ENCODE peak calls at places on chromosomes 1 and 21, in ten cellular contexts. One of them, this sample, is unnamed.

GRCh38 chr1:153790996-153791855 is 16.0 kb downstream of the SLC27A3 start:
- DNase-seq in endothelial cell: no peak
- DNase-seq in LoVo: no peak
- DNase-seq in transverse colon: peak; percentile 56
- DNase-seq in bronchial epithelial cell: no peak
- DNase-seq in AG08396: peak; percentile 89
- DNase-seq in NCI-H226: peak; percentile 79
- DNase-seq in kidney epithelial cell: no peak
- DNase-seq in GM23248: peak; percentile 91
- DNase-seq in fibroblast of lung: peak; percentile 99
- DNase-seq in this sample: no peak

GRCh38 chr1:43878440-43878839 is 55.2 kb upstream of the ARTN start:
- DNase-seq in endothelial cell: no peak
- DNase-seq in LoVo: no peak
- DNase-seq in transverse colon: no peak
- DNase-seq in bronchial epithelial cell: no peak
- DNase-seq in AG08396: no peak
- DNase-seq in NCI-H226: no peak
- DNase-seq in kidney epithelial cell: no peak
- DNase-seq in GM23248: peak; percentile 35
- DNase-seq in fibroblast of lung: no peak
- DNase-seq in this sample: no peak

GRCh38 chr1:113686891-113687624 is 72.2 kb downstream of the PHTF1 start:
- DNase-seq in endothelial cell: no peak
- DNase-seq in LoVo: no peak
- DNase-seq in transverse colon: no peak
- DNase-seq in bronchial epithelial cell: no peak
- DNase-seq in AG08396: peak; percentile 23
- DNase-seq in NCI-H226: no peak
- DNase-seq in kidney epithelial cell: no peak
- DNase-seq in GM23248: peak; percentile 55
- DNase-seq in fibroblast of lung: peak; percentile 64
- DNase-seq in this sample: no peak

GRCh38 chr1:150233359-150234308 is 2.3 kb downstream of the ANP32E start:
- DNase-seq in endothelial cell: no peak
- DNase-seq in LoVo: peak; percentile 16
- DNase-seq in transverse colon: no peak
- DNase-seq in bronchial epithelial cell: peak; percentile 32
- DNase-seq in AG08396: peak; percentile 17
- DNase-seq in NCI-H226: no peak
- DNase-seq in kidney epithelial cell: no peak
- DNase-seq in GM23248: peak; percentile 62
- DNase-seq in fibroblast of lung: peak; percentile 31
- DNase-seq in this sample: no peak

GRCh38 chr1:197441990-197442389 is 173.9 kb downstream of the CRB1 start:
- DNase-seq in endothelial cell: no peak
- DNase-seq in LoVo: no peak
- DNase-seq in transverse colon: no peak
- DNase-seq in bronchial epithelial cell: peak; percentile 51
- DNase-seq in AG08396: no peak
- DNase-seq in NCI-H226: peak; percentile 89
- DNase-seq in kidney epithelial cell: no peak
- DNase-seq in GM23248: peak; percentile 57
- DNase-seq in fibroblast of lung: peak; percentile 96
- DNase-seq in this sample: peak; percentile 28

GRCh38 chr1:13600762-13601483 is 17.3 kb downstream of the PDPN start:
- DNase-seq in endothelial cell: no peak
- DNase-seq in LoVo: no peak
- DNase-seq in transverse colon: no peak
- DNase-seq in bronchial epithelial cell: peak; percentile 65
- DNase-seq in AG08396: no peak
- DNase-seq in NCI-H226: no peak
- DNase-seq in kidney epithelial cell: no peak
- DNase-seq in GM23248: no peak
- DNase-seq in fibroblast of lung: no peak
- DNase-seq in this sample: no peak

GRCh38 chr1:175278236-175278635 is 85.7 kb upstream of the KIAA0040 start:
- DNase-seq in endothelial cell: no peak
- DNase-seq in LoVo: no peak
- DNase-seq in transverse colon: no peak
- DNase-seq in bronchial epithelial cell: no peak
- DNase-seq in AG08396: no peak
- DNase-seq in NCI-H226: no peak
- DNase-seq in kidney epithelial cell: no peak
- DNase-seq in GM23248: no peak
- DNase-seq in fibroblast of lung: no peak
- DNase-seq in this sample: no peak

GRCh38 chr1:115810609-115811008 is 30.3 kb downstream of the NHLH2 start:
- DNase-seq in endothelial cell: no peak
- DNase-seq in LoVo: no peak
- DNase-seq in transverse colon: no peak
- DNase-seq in bronchial epithelial cell: no peak
- DNase-seq in AG08396: no peak
- DNase-seq in NCI-H226: no peak
- DNase-seq in kidney epithelial cell: no peak
- DNase-seq in GM23248: no peak
- DNase-seq in fibroblast of lung: no peak
- DNase-seq in this sample: no peak

GRCh38 chr1:5834477-5835178 is 157.6 kb downstream of the NPHP4 start:
- DNase-seq in endothelial cell: no peak
- DNase-seq in LoVo: no peak
- DNase-seq in transverse colon: no peak
- DNase-seq in bronchial epithelial cell: no peak
- DNase-seq in AG08396: no peak
- DNase-seq in NCI-H226: no peak
- DNase-seq in kidney epithelial cell: no peak
- DNase-seq in GM23248: no peak
- DNase-seq in fibroblast of lung: no peak
- DNase-seq in this sample: no peak

GRCh38 chr1:154129392-154129970 is 25.4 kb downstream of the NUP210L start:
- DNase-seq in endothelial cell: no peak
- DNase-seq in LoVo: no peak
- DNase-seq in transverse colon: no peak
- DNase-seq in bronchial epithelial cell: peak; percentile 61
- DNase-seq in AG08396: peak; percentile 23
- DNase-seq in NCI-H226: no peak
- DNase-seq in kidney epithelial cell: no peak
- DNase-seq in GM23248: peak; percentile 47
- DNase-seq in fibroblast of lung: peak; percentile 29
- DNase-seq in this sample: no peak

GRCh38 chr1:212549503-212550017 is 59.0 kb upstream of the ATF3 start:
- DNase-seq in endothelial cell: no peak
- DNase-seq in LoVo: no peak
- DNase-seq in transverse colon: no peak
- DNase-seq in bronchial epithelial cell: no peak
- DNase-seq in AG08396: no peak
- DNase-seq in NCI-H226: no peak
- DNase-seq in kidney epithelial cell: no peak
- DNase-seq in GM23248: no peak
- DNase-seq in fibroblast of lung: no peak
- DNase-seq in this sample: no peak

GRCh38 chr1:164562947-164563346 is 4.0 kb downstream of the PBX1 start:
- DNase-seq in endothelial cell: no peak
- DNase-seq in LoVo: no peak
- DNase-seq in transverse colon: no peak
- DNase-seq in bronchial epithelial cell: peak; percentile 36
- DNase-seq in AG08396: no peak
- DNase-seq in NCI-H226: no peak
- DNase-seq in kidney epithelial cell: no peak
- DNase-seq in GM23248: no peak
- DNase-seq in fibroblast of lung: peak; percentile 20
- DNase-seq in this sample: no peak

GRCh38 chr1:59703226-59703917 is 111.4 kb upstream of the HOOK1 start:
- DNase-seq in endothelial cell: no peak
- DNase-seq in LoVo: no peak
- DNase-seq in transverse colon: no peak
- DNase-seq in bronchial epithelial cell: peak; percentile 24
- DNase-seq in AG08396: peak; percentile 36
- DNase-seq in NCI-H226: peak; percentile 21
- DNase-seq in kidney epithelial cell: no peak
- DNase-seq in GM23248: peak; percentile 75
- DNase-seq in fibroblast of lung: peak; percentile 95
- DNase-seq in this sample: no peak

GRCh38 chr21:36550761-36551160 is 70.8 kb upstream of the CLDN14 start:
- DNase-seq in endothelial cell: no peak
- DNase-seq in LoVo: no peak
- DNase-seq in transverse colon: no peak
- DNase-seq in bronchial epithelial cell: no peak
- DNase-seq in AG08396: no peak
- DNase-seq in NCI-H226: no peak
- DNase-seq in kidney epithelial cell: no peak
- DNase-seq in GM23248: peak; percentile 75
- DNase-seq in fibroblast of lung: no peak
- DNase-seq in this sample: no peak

GRCh38 chr1:22289251-22289995 is 146.5 kb upstream of the WNT4 start:
- DNase-seq in endothelial cell: no peak
- DNase-seq in LoVo: no peak
- DNase-seq in transverse colon: no peak
- DNase-seq in bronchial epithelial cell: no peak
- DNase-seq in AG08396: no peak
- DNase-seq in NCI-H226: peak; percentile 47
- DNase-seq in kidney epithelial cell: no peak
- DNase-seq in GM23248: no peak
- DNase-seq in fibroblast of lung: no peak
- DNase-seq in this sample: no peak

GRCh38 chr1:24051206-24051945 is 60.6 kb downstream of the MYOM3 start:
- DNase-seq in endothelial cell: no peak
- DNase-seq in LoVo: no peak
- DNase-seq in transverse colon: no peak
- DNase-seq in bronchial epithelial cell: no peak
- DNase-seq in AG08396: no peak
- DNase-seq in NCI-H226: no peak
- DNase-seq in kidney epithelial cell: no peak
- DNase-seq in GM23248: no peak
- DNase-seq in fibroblast of lung: no peak
- DNase-seq in this sample: no peak

GRCh38 chr1:5961601-5962000 is 30.6 kb downstream of the NPHP4 start:
- DNase-seq in endothelial cell: no peak
- DNase-seq in LoVo: no peak
- DNase-seq in transverse colon: no peak
- DNase-seq in bronchial epithelial cell: no peak
- DNase-seq in AG08396: no peak
- DNase-seq in NCI-H226: no peak
- DNase-seq in kidney epithelial cell: no peak
- DNase-seq in GM23248: no peak
- DNase-seq in fibroblast of lung: no peak
- DNase-seq in this sample: no peak

GRCh38 chr1:93177991-93178390 is 2.2 kb downstream of the TMED5 start:
- DNase-seq in endothelial cell: no peak
- DNase-seq in LoVo: no peak
- DNase-seq in transverse colon: no peak
- DNase-seq in bronchial epithelial cell: peak; percentile 33
- DNase-seq in AG08396: peak; percentile 9
- DNase-seq in NCI-H226: no peak
- DNase-seq in kidney epithelial cell: no peak
- DNase-seq in GM23248: peak; percentile 63
- DNase-seq in fibroblast of lung: peak; percentile 53
- DNase-seq in this sample: peak; percentile 55

GRCh38 chr1:21811875-21812305 is at the start of gene LDLRAD2:
- DNase-seq in endothelial cell: peak; percentile 37
- DNase-seq in LoVo: no peak
- DNase-seq in transverse colon: no peak
- DNase-seq in bronchial epithelial cell: no peak
- DNase-seq in AG08396: peak; percentile 50
- DNase-seq in NCI-H226: no peak
- DNase-seq in kidney epithelial cell: no peak
- DNase-seq in GM23248: peak; percentile 50
- DNase-seq in fibroblast of lung: no peak
- DNase-seq in this sample: no peak

GRCh38 chr1:200221614-200222282 is 188.1 kb downstream of the ZNF281 start:
- DNase-seq in endothelial cell: no peak
- DNase-seq in LoVo: no peak
- DNase-seq in transverse colon: no peak
- DNase-seq in bronchial epithelial cell: no peak
- DNase-seq in AG08396: no peak
- DNase-seq in NCI-H226: no peak
- DNase-seq in kidney epithelial cell: no peak
- DNase-seq in GM23248: no peak
- DNase-seq in fibroblast of lung: no peak
- DNase-seq in this sample: no peak

GRCh38 chr1:170205301-170205700 is 59.5 kb downstream of the NTMT2 start:
- DNase-seq in endothelial cell: no peak
- DNase-seq in LoVo: no peak
- DNase-seq in transverse colon: no peak
- DNase-seq in bronchial epithelial cell: no peak
- DNase-seq in AG08396: no peak
- DNase-seq in NCI-H226: no peak
- DNase-seq in kidney epithelial cell: no peak
- DNase-seq in GM23248: peak; percentile 22
- DNase-seq in fibroblast of lung: no peak
- DNase-seq in this sample: no peak

GRCh38 chr1:4090556-4090955 is 190.5 kb upstream of the C1orf174 start:
- DNase-seq in endothelial cell: no peak
- DNase-seq in LoVo: no peak
- DNase-seq in transverse colon: no peak
- DNase-seq in bronchial epithelial cell: no peak
- DNase-seq in AG08396: no peak
- DNase-seq in NCI-H226: no peak
- DNase-seq in kidney epithelial cell: no peak
- DNase-seq in GM23248: no peak
- DNase-seq in fibroblast of lung: no peak
- DNase-seq in this sample: no peak